ENCODE peak calls at places on chromosomes 11 and 22, in ten cellular contexts. S is NCI-H1417; H is pancreas; D is left lung; E is NCI-H1694; T is RPMI8226; P is T follicular helper cell; U is ELR; Y is amygdala; C is central memory CD4-positive, alpha-beta T cell. K is an unnamed sample.

GRCh38 chr11:113341388-113342165 is 27.2 kb downstream of the TTC12 start:
- DNase-seq in S (no peak), H (no peak), D (no peak), E (no peak), T (no peak), P (no peak), U (no peak), Y (no peak), C (no peak), K (no peak)

GRCh38 chr11:5737672-5738071 is 1.4 kb downstream of the OR56B1 start:
- DNase-seq in S (no peak), H (no peak), D (no peak), E (no peak), T (no peak), P (no peak), U (no peak), Y (no peak), C (no peak), K (no peak)

GRCh38 chr11:34643846-34644245 is 23.0 kb downstream of the EHF start:
- DNase-seq in S (no peak), H (no peak), D (no peak), E (no peak), T (no peak), P (no peak), U (peak; percentile 7), Y (no peak), C (no peak), K (no peak)

GRCh38 chr22:23888615-23889401 is 5.4 kb upstream of the MIF start:
- DNase-seq in S (no peak), H (no peak), D (no peak), E (peak; percentile 17), T (no peak), P (no peak), U (peak; percentile 54), Y (no peak), C (no peak), K (peak; percentile 54)

GRCh38 chr22:44317163-44317455 is 4.4 kb upstream of the SHISAL1 start:
- DNase-seq in S (peak; percentile 66), H (no peak), D (peak; percentile 71), E (peak; percentile 54), T (no peak), P (no peak), U (no peak), Y (no peak), C (no peak), K (no peak)

GRCh38 chr11:113281052-113281725 is 33.2 kb upstream of the TTC12 start:
- DNase-seq in S (no peak), H (no peak), D (no peak), E (no peak), T (no peak), P (no peak), U (no peak), Y (no peak), C (no peak), K (no peak)

GRCh38 chr11:46590740-46591606 is 2.9 kb downstream of the AMBRA1 start:
- DNase-seq in S (no peak), H (peak; percentile 2), D (no peak), E (no peak), T (no peak), P (no peak), U (no peak), Y (no peak), C (no peak), K (no peak)

GRCh38 chr11:12859872-12860657 is 149.1 kb upstream of the RASSF10 start:
- DNase-seq in S (no peak), H (no peak), D (no peak), E (no peak), T (no peak), P (no peak), U (no peak), Y (no peak), C (no peak), K (no peak)

GRCh38 chr22:22935546-22936157 is 48.0 kb downstream of the IGLL5 start:
- DNase-seq in S (no peak), H (no peak), D (peak; percentile 34), E (no peak), T (peak; percentile 100), P (no peak), U (no peak), Y (no peak), C (no peak), K (no peak)

GRCh38 chr11:130769782-130770565 is 146.3 kb downstream of the SNX19 start:
- DNase-seq in S (no peak), H (no peak), D (no peak), E (no peak), T (no peak), P (no peak), U (no peak), Y (no peak), C (no peak), K (no peak)

GRCh38 chr11:121540627-121541026 is 87.9 kb upstream of the SORL1-AS1 start:
- DNase-seq in S (no peak), H (no peak), D (no peak), E (no peak), T (no peak), P (no peak), U (peak; percentile 13), Y (no peak), C (no peak), K (no peak)

GRCh38 chr11:128522943-128523518 is 64.3 kb downstream of the ETS1 start:
- DNase-seq in S (no peak), H (no peak), D (no peak), E (no peak), T (no peak), P (peak; percentile 54), U (no peak), Y (no peak), C (peak; percentile 75), K (no peak)

GRCh38 chr11:108432783-108433182 is 34.5 kb downstream of the C11orf65 start:
- DNase-seq in S (no peak), H (no peak), D (no peak), E (no peak), T (no peak), P (no peak), U (peak; percentile 47), Y (no peak), C (no peak), K (no peak)

GRCh38 chr22:45818130-45819085 is 146.8 kb downstream of the ATXN10 start:
- DNase-seq in S (no peak), H (no peak), D (no peak), E (no peak), T (peak; percentile 98), P (no peak), U (no peak), Y (peak; percentile 25), C (no peak), K (peak; percentile 80)

GRCh38 chr11:73244589-73245240 is 26.6 kb downstream of the P2RY2 start:
- DNase-seq in S (peak; percentile 66), H (peak; percentile 27), D (no peak), E (no peak), T (no peak), P (no peak), U (no peak), Y (no peak), C (no peak), K (no peak)

GRCh38 chr11:69437001-69437875 is 44.2 kb upstream of the LINC01488 start:
- DNase-seq in S (no peak), H (no peak), D (peak; percentile 89), E (no peak), T (no peak), P (no peak), U (peak; percentile 59), Y (no peak), C (no peak), K (peak; percentile 80)

GRCh38 chr22:36873614-36874308 is 13.0 kb downstream of the NCF4 start:
- DNase-seq in S (peak; percentile 2), H (no peak), D (peak; percentile 90), E (peak; percentile 1), T (peak; percentile 92), P (no peak), U (peak; percentile 64), Y (no peak), C (no peak), K (no peak)

GRCh38 chr11:78244546-78245315 is 56.0 kb downstream of the USP35 start:
- DNase-seq in S (no peak), H (no peak), D (no peak), E (no peak), T (no peak), P (no peak), U (no peak), Y (no peak), C (no peak), K (no peak)

GRCh38 chr11:63698976-63699733 is 17.9 kb downstream of the RTN3 start:
- DNase-seq in S (no peak), H (no peak), D (no peak), E (no peak), T (no peak), P (no peak), U (no peak), Y (no peak), C (no peak), K (no peak)

GRCh38 chr11:59560290-59560701 is 49.0 kb downstream of the OR4D9 start:
- DNase-seq in S (peak; percentile 82), H (no peak), D (no peak), E (peak; percentile 72), T (peak; percentile 81), P (peak; percentile 75), U (peak; percentile 83), Y (peak; percentile 68), C (peak; percentile 77), K (peak; percentile 91)

GRCh38 chr11:130403301-130403804 is 25.1 kb downstream of the ADAMTS8 start:
- DNase-seq in S (no peak), H (no peak), D (no peak), E (no peak), T (no peak), P (no peak), U (peak; percentile 85), Y (peak; percentile 56), C (no peak), K (no peak)

GRCh38 chr22:41403532-41404318 is 22.0 kb downstream of the TEF start:
- DNase-seq in S (peak; percentile 52), H (peak; percentile 85), D (peak; percentile 93), E (peak; percentile 85), T (peak; percentile 97), P (peak; percentile 73), U (peak; percentile 91), Y (peak; percentile 94), C (peak; percentile 80), K (peak; percentile 88)

GRCh38 chr11:65572356-65573043 is at the start of gene FAM89B:
- DNase-seq in S (no peak), H (peak; percentile 90), D (peak; percentile 99), E (peak; percentile 63), T (peak; percentile 96), P (peak; percentile 82), U (peak; percentile 89), Y (peak; percentile 76), C (peak; percentile 86), K (peak; percentile 89)

GRCh38 chr11:23590909-23591308 is 730.6 kb upstream of the CCDC179 start:
- DNase-seq in S (no peak), H (no peak), D (no peak), E (no peak), T (no peak), P (no peak), U (no peak), Y (no peak), C (no peak), K (no peak)

GRCh38 chr22:50236731-50237409 is 8.0 kb downstream of the TUBGCP6 start:
- DNase-seq in S (no peak), H (no peak), D (no peak), E (peak; percentile 32), T (peak; percentile 48), P (no peak), U (peak; percentile 44), Y (no peak), C (no peak), K (no peak)

K was measured in ecto neural progenitor cell.